ENCODE peak calls at places on chromosomes 13 and 19, in four cellular contexts. One of them, this sample, is unnamed. For H3K27me3, the result is how much of the 10 kb centered on the place peaks cover.

GRCh38 chr13:33578786-33579185 is 239.2 kb upstream of the RFC3 start:
- DNase-seq in AG04450: no peak
- DNase-seq in BJ: no peak
- DNase-seq in astrocyte: peak
- DNase-seq in this sample: no peak

GRCh38 chr13:87122551-87122950 is 548.6 kb upstream of the SLITRK5 start:
- DNase-seq in AG04450: no peak
- DNase-seq in BJ: no peak
- DNase-seq in astrocyte: peak
- DNase-seq in this sample: no peak

GRCh38 chr13:72151241-72151640 is 284.2 kb upstream of the DACH1 start:
- DNase-seq in AG04450: no peak
- DNase-seq in BJ: peak
- DNase-seq in astrocyte: peak
- DNase-seq in this sample: no peak

GRCh38 chr19:11659612-11660011 is 62.3 kb downstream of the ZNF627 start:
- DNase-seq in AG04450: no peak
- DNase-seq in BJ: no peak
- DNase-seq in astrocyte: no peak
- DNase-seq in this sample: no peak

GRCh38 chr13:73702419-73703071 is 431.7 kb downstream of the KLF12 start:
- DNase-seq in AG04450: no peak
- DNase-seq in BJ: no peak
- DNase-seq in astrocyte: no peak
- DNase-seq in this sample: no peak

GRCh38 chr19:49554701-49555181 is 25.6 kb downstream of the NOSIP start:
- DNase-seq in AG04450: no peak
- DNase-seq in BJ: no peak
- DNase-seq in astrocyte: no peak
- DNase-seq in this sample: no peak

GRCh38 chr13:95020298-95020987 is 280.8 kb downstream of the ABCC4 start:
- DNase-seq in AG04450: no peak
- DNase-seq in BJ: no peak
- DNase-seq in astrocyte: peak
- DNase-seq in this sample: no peak

GRCh38 chr19:3275583-3276340 is 51.3 kb downstream of the CELF5 start:
- DNase-seq in AG04450: peak
- DNase-seq in BJ: no peak
- DNase-seq in astrocyte: peak
- DNase-seq in this sample: peak

GRCh38 chr13:96650301-96650886 is 343.9 kb downstream of the OXGR1 start:
- DNase-seq in AG04450: no peak
- DNase-seq in BJ: peak
- DNase-seq in astrocyte: peak
- DNase-seq in this sample: no peak

GRCh38 chr19:48194041-48194871 is 23.8 kb downstream of the ZSWIM9 start:
- DNase-seq in AG04450: no peak
- DNase-seq in BJ: no peak
- DNase-seq in astrocyte: no peak
- DNase-seq in this sample: no peak

GRCh38 chr13:100128373-100128772 is 39.5 kb downstream of the PCCA start:
- DNase-seq in AG04450: peak
- DNase-seq in BJ: no peak
- DNase-seq in astrocyte: peak
- DNase-seq in this sample: peak

GRCh38 chr19:43351998-43352746 is 1.3 kb upstream of the CD177 start:
- DNase-seq in AG04450: no peak
- DNase-seq in BJ: no peak
- DNase-seq in astrocyte: no peak
- DNase-seq in this sample: no peak

GRCh38 chr13:22387899-22388298 is 717.0 kb downstream of the FGF9 start:
- DNase-seq in AG04450: no peak
- DNase-seq in BJ: no peak
- DNase-seq in astrocyte: no peak
- DNase-seq in this sample: no peak

GRCh38 chr13:76723551-76724232 is 162.5 kb downstream of the KCTD12 start:
- DNase-seq in AG04450: peak
- DNase-seq in BJ: peak
- DNase-seq in astrocyte: peak
- DNase-seq in this sample: peak

GRCh38 chr19:23542562-23542961 is 144.4 kb downstream of the ZNF675 start:
- DNase-seq in AG04450: no peak
- DNase-seq in BJ: no peak
- DNase-seq in astrocyte: no peak
- DNase-seq in this sample: no peak

GRCh38 chr13:80069374-80069773 is 271.6 kb downstream of the SPRY2 start:
- DNase-seq in AG04450: no peak
- DNase-seq in BJ: no peak
- DNase-seq in astrocyte: no peak
- DNase-seq in this sample: no peak

GRCh38 chr19:13028027-13028426 is 32.8 kb downstream of the NFIX start:
- DNase-seq in AG04450: no peak
- DNase-seq in BJ: no peak
- DNase-seq in astrocyte: no peak
- DNase-seq in this sample: no peak

GRCh38 chr13:20525601-20526544 is at the start of gene CRYL1:
- DNase-seq in AG04450: no peak
- DNase-seq in BJ: no peak
- DNase-seq in astrocyte: peak
- DNase-seq in this sample: peak

GRCh38 chr13:71242191-71242590 is 624.8 kb downstream of the DACH1 start:
- DNase-seq in AG04450: no peak
- DNase-seq in BJ: no peak
- DNase-seq in astrocyte: peak
- DNase-seq in this sample: no peak

GRCh38 chr13:39536274-39536673 is 66.7 kb downstream of the LHFPL6 start:
- DNase-seq in AG04450: no peak
- DNase-seq in BJ: no peak
- DNase-seq in astrocyte: no peak
- DNase-seq in this sample: no peak

GRCh38 chr19:14385492-14385891 is 4.2 kb downstream of the ADGRE5 start:
- DNase-seq in AG04450: no peak
- DNase-seq in BJ: no peak
- DNase-seq in astrocyte: no peak
- DNase-seq in this sample: no peak

GRCh38 chr19:13238891-13239534 is 88.8 kb downstream of the IER2 start:
- DNase-seq in AG04450: no peak
- DNase-seq in BJ: no peak
- DNase-seq in astrocyte: no peak
- DNase-seq in this sample: no peak

GRCh38 chr13:27854606-27855005 is 62.3 kb downstream of the GSX1 start:
- DNase-seq in AG04450: no peak
- DNase-seq in BJ: no peak
- DNase-seq in astrocyte: no peak
- DNase-seq in this sample: no peak

GRCh38 chr13:32448224-32448623 is 20.3 kb upstream of the N4BP2L1 start:
- DNase-seq in AG04450: no peak
- DNase-seq in BJ: no peak
- DNase-seq in astrocyte: no peak
- DNase-seq in this sample: no peak

GRCh38 chr13:20993661-20994440 is 67.5 kb downstream of the LATS2 start:
- DNase-seq in AG04450: no peak
- DNase-seq in BJ: peak
- DNase-seq in astrocyte: peak
- DNase-seq in this sample: peak

GRCh38 chr13:45847554-45848224 is 3.9 kb downstream of the SIAH3 start:
- DNase-seq in AG04450: no peak
- DNase-seq in BJ: no peak
- DNase-seq in astrocyte: peak
- DNase-seq in this sample: no peak

GRCh38 chr13:32040689-32041088 is 9.1 kb downstream of the FRY start:
- DNase-seq in AG04450: no peak
- DNase-seq in BJ: no peak
- DNase-seq in astrocyte: no peak
- DNase-seq in this sample: no peak

GRCh38 chr13:60931858-60932546 is 483.6 kb downstream of the PCDH20 start:
- DNase-seq in AG04450: no peak
- DNase-seq in BJ: no peak
- DNase-seq in astrocyte: peak
- DNase-seq in this sample: no peak

GRCh38 chr13:49165798-49166752 is 54.1 kb upstream of the MLNR start:
- DNase-seq in AG04450: no peak
- DNase-seq in BJ: no peak
- DNase-seq in astrocyte: no peak
- DNase-seq in this sample: no peak

GRCh38 chr19:11261902-11262839 is at the start of gene DOCK6:
- DNase-seq in AG04450: no peak
- DNase-seq in BJ: no peak
- DNase-seq in astrocyte: no peak
- DNase-seq in this sample: peak

GRCh38 chr13:32911506-32911905 is 104.7 kb upstream of the KL start:
- DNase-seq in AG04450: no peak
- DNase-seq in BJ: no peak
- DNase-seq in astrocyte: no peak
- DNase-seq in this sample: no peak

GRCh38 chr13:100176781-100177389 is 88.0 kb downstream of the PCCA start:
- DNase-seq in AG04450: peak
- DNase-seq in BJ: no peak
- DNase-seq in astrocyte: peak
- DNase-seq in this sample: no peak

GRCh38 chr13:25037057-25037813 is 58.7 kb upstream of the PABPC3 start:
- DNase-seq in AG04450: peak
- DNase-seq in BJ: no peak
- DNase-seq in astrocyte: peak
- DNase-seq in this sample: peak

GRCh38 chr13:26628706-26629105 is 71.2 kb downstream of the WASF3 start:
- DNase-seq in AG04450: no peak
- DNase-seq in BJ: no peak
- DNase-seq in astrocyte: peak
- DNase-seq in this sample: no peak

GRCh38 chr13:41942462-41943094 is 18.3 kb downstream of the VWA8 start:
- DNase-seq in AG04450: peak
- DNase-seq in BJ: no peak
- DNase-seq in astrocyte: peak
- DNase-seq in this sample: peak

GRCh38 chr13:112603641-112604220 is 15.8 kb upstream of the TUBGCP3 start:
- DNase-seq in AG04450: no peak
- DNase-seq in BJ: no peak
- DNase-seq in astrocyte: peak
- DNase-seq in this sample: no peak

GRCh38 chr19:29596885-29597525 is 9.1 kb upstream of the POP4 start:
- DNase-seq in AG04450: peak
- DNase-seq in BJ: no peak
- DNase-seq in astrocyte: peak
- DNase-seq in this sample: no peak

DNA sequence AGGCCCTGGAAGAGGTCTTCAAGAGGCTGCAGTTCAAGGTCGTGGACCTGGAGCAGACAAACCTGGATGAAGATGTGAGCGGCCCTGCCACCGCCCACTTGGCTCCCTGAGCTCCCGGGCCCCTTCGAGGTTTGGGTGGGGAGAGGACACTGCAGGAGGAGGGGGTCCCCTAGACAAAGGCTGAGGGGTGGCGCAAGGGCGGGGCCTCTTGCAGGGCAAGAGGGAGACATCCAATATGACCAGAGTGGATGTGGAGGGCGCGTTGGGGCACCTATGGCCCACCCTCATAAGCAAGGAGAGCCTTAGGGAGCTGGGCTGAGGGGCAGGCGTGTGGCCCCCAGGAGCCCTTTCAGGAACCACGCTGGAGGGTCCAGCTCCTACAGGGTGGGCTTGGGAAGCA is 20.2 kb downstream of the NKPD1 start:
- DNase-seq in AG04450: no peak
- DNase-seq in BJ: no peak
- DNase-seq in astrocyte: no peak
- DNase-seq in this sample: no peak
- H3K4me3 ChIP-seq in AG04450: no peak
- H3K4me3 ChIP-seq in BJ: no peak
- H3K4me3 ChIP-seq in astrocyte: no peak
- H3K4me3 ChIP-seq in this sample: no peak

GRCh38 chr19:447064-447426 is 13.8 kb downstream of the SHC2 start:
- DNase-seq in AG04450: no peak
- DNase-seq in BJ: no peak
- DNase-seq in astrocyte: no peak
- DNase-seq in this sample: no peak

GRCh38 chr19:449916-450315 is 10.9 kb downstream of the SHC2 start:
- DNase-seq in AG04450: no peak
- DNase-seq in BJ: no peak
- DNase-seq in astrocyte: no peak
- DNase-seq in this sample: no peak

GRCh38 chr19:444677-445210 is 16.1 kb downstream of the SHC2 start:
- DNase-seq in AG04450: no peak
- DNase-seq in BJ: no peak
- DNase-seq in astrocyte: no peak
- DNase-seq in this sample: no peak

GRCh38 chr19:452829-453228 is 8.0 kb downstream of the SHC2 start:
- DNase-seq in AG04450: no peak
- DNase-seq in BJ: no peak
- DNase-seq in astrocyte: no peak
- DNase-seq in this sample: no peak

DNA sequence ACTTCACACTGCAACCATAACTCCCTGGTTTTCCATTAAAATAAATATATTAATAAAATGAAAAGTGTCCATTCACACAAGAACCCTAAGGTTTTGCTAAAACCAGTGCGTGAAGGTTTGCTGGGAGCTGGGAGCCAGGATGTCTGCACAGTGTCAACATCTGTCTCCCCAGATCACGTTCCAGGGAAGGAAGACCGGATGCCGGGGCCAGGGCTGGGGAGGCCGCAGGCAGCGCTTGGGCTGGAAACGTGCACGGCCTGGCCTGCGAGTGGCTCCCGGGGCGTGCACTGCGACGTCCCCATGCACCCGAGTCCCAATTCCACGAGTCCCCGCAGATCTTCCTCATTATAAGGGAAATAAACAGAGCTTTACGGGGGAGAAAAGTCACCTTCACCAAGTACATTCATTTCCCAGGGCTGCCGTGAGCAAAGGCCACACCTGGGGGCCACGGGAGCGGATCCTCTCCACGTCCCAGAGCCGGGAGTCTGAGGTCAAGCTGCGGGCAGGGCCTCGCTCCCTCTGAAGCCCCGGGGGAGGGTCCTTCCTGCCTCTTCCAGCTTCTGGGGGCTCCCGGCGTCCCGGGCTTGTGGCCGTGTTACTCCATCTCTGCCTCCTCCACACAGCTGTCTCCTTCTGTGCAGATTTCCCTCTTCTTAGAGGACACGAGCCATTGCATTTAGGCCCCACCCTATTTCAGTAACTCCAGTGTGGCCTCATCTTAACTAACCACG is 12.9 kb downstream of the SHC2 start:
- DNase-seq in AG04450: no peak
- DNase-seq in BJ: no peak
- DNase-seq in astrocyte: no peak
- DNase-seq in this sample: no peak
- H3K27me3 ChIP-seq in AG04450: under half
- H3K27me3 ChIP-seq in BJ: under half
- H3K27me3 ChIP-seq in astrocyte: under half
- H3K27me3 ChIP-seq in this sample: under half

GRCh38 chr13:43232144-43232840 is 208.9 kb downstream of the DNAJC15 start:
- DNase-seq in AG04450: no peak
- DNase-seq in BJ: no peak
- DNase-seq in astrocyte: peak
- DNase-seq in this sample: no peak
- H3K4me3 ChIP-seq in AG04450: no peak
- H3K4me3 ChIP-seq in BJ: no peak
- H3K4me3 ChIP-seq in astrocyte: no peak
- H3K4me3 ChIP-seq in this sample: no peak

GRCh38 chr19:41691268-41691970 is 3.3 kb upstream of the CEACAM7 start:
- DNase-seq in AG04450: no peak
- DNase-seq in BJ: no peak
- DNase-seq in astrocyte: no peak
- DNase-seq in this sample: no peak
- H3K27me3 ChIP-seq in AG04450: under half
- H3K27me3 ChIP-seq in BJ: under half
- H3K27me3 ChIP-seq in astrocyte: under half
- H3K27me3 ChIP-seq in this sample: under half